ENCODE peak calls at places on chromosome X, in nine cellular contexts. S is immature natural killer cell, A is pulmonary artery endothelial cell, H is naive B cell, Z is tibial artery, O is EL, B is GM04504, R is NB4, N is activated T-cell treated with anti-CD3 and anti-CD28 coated beads for 1 hour. L is an unnamed sample.

GRCh38 chrX:82813671-82814078 is 694.4 kb upstream of the POU3F4 start:
- DNase-seq in B (peak; percentile 5), S (no peak), N (no peak), Z (no peak), H (no peak), A (peak; percentile 52), O (peak; percentile 0), R (no peak), L (no peak)

GRCh38 chrX:347351-348117 is 28.9 kb upstream of the GTPBP6 start:
- DNase-seq in Z (no peak), O (no peak), A (no peak), N (no peak), H (no peak), R (no peak), S (no peak), B (no peak), L (no peak)

GRCh38 chrX:121836000-121836399 is 788.6 kb downstream of the GLUD2 start:
- DNase-seq in R (no peak), N (no peak), Z (no peak), A (no peak), S (no peak), O (no peak), B (no peak), H (no peak), L (no peak)

GRCh38 chrX:154308108-154308946 is 12.7 kb downstream of the TKTL1 start:
- DNase-seq in H (peak; percentile 78), B (no peak), S (peak; percentile 78), N (peak; percentile 68), A (no peak), O (peak; percentile 40), R (peak; percentile 69), Z (peak; percentile 62), L (peak; percentile 78)

GRCh38 chrX:48792219-48792618 is 5.8 kb downstream of the GATA1 start:
- DNase-seq in R (no peak), H (no peak), B (no peak), S (no peak), Z (no peak), A (no peak), O (no peak), N (no peak), L (no peak)

GRCh38 chrX:103253608-103254007 is 1.3 kb downstream of the TCEAL8 start:
- DNase-seq in H (no peak), A (no peak), N (no peak), B (no peak), Z (no peak), O (peak; percentile 4), S (no peak), R (no peak), L (no peak)

GRCh38 chrX:41906515-41907165 is 16.7 kb downstream of the CASK start:
- DNase-seq in S (no peak), N (no peak), H (no peak), Z (no peak), A (no peak), O (no peak), B (no peak), R (no peak), L (no peak)

GRCh38 chrX:109843963-109844751 is 111.1 kb upstream of the ACSL4 start:
- DNase-seq in H (no peak), B (no peak), S (no peak), A (no peak), R (peak; percentile 16), Z (no peak), N (no peak), O (no peak), L (no peak)

GRCh38 chrX:133171962-133172708 is 46.0 kb downstream of the TFDP3 start:
- DNase-seq in Z (no peak), A (no peak), N (no peak), B (no peak), H (no peak), S (no peak), R (peak; percentile 35), O (no peak), L (no peak)

GRCh38 chrX:70554523-70554922 is 109.9 kb downstream of the DLG3 start:
- DNase-seq in O (no peak), R (no peak), Z (no peak), H (no peak), B (no peak), S (no peak), N (no peak), A (no peak), L (no peak)

GRCh38 chrX:40278340-40279090 is 180.8 kb upstream of the BCOR start:
- DNase-seq in S (peak; percentile 62), B (no peak), N (peak; percentile 25), R (no peak), A (no peak), H (no peak), Z (no peak), O (no peak), L (peak; percentile 63)

GRCh38 chrX:153971632-153972367 is at the start of gene HCFC1:
- DNase-seq in B (peak; percentile 90), R (peak; percentile 92), Z (peak; percentile 91), O (peak; percentile 89), N (peak; percentile 80), H (peak; percentile 94), A (no peak), S (peak; percentile 93), L (peak; percentile 88)

GRCh38 chrX:150692837-150693781 is at the start of gene MTMR1:
- DNase-seq in R (peak; percentile 34), B (no peak), O (no peak), Z (peak; percentile 22), H (peak; percentile 66), N (peak; percentile 38), S (peak; percentile 45), A (no peak), L (peak; percentile 55)

GRCh38 chrX:18886344-18887161 is 97.4 kb downstream of the PHKA2 start:
- DNase-seq in Z (peak; percentile 85), A (no peak), R (peak; percentile 78), S (peak; percentile 48), B (peak; percentile 7), H (peak; percentile 51), O (peak; percentile 58), N (peak; percentile 11), L (peak; percentile 10)